ENCODE peak calls at places on chromosomes 12 and 14, in nine cellular contexts. One of them, this sample, is unnamed.

GRCh38 chr14:78851189-78851588 is 681.0 kb downstream of the NRXN3 start:
- DNase-seq in Kasumi-1: no peak
- DNase-seq in cardiac muscle cell: no peak
- DNase-seq in prostate gland: peak; percentile 55
- DNase-seq in GM23248: no peak
- DNase-seq in GM23338: no peak
- DNase-seq in heart right ventricle: no peak
- DNase-seq in nucleus accumbens: no peak
- DNase-seq in NCI-H524 treated with DMSO at 0.1 percent for 48 hours: no peak
- DNase-seq in this sample: no peak

GRCh38 chr14:93993382-93993781 is 3.7 kb upstream of the CCDC197 start:
- DNase-seq in prostate gland: no peak
- DNase-seq in nucleus accumbens: no peak
- DNase-seq in cardiac muscle cell: no peak
- DNase-seq in Kasumi-1: no peak
- DNase-seq in NCI-H524 treated with DMSO at 0.1 percent for 48 hours: no peak
- DNase-seq in GM23248: no peak
- DNase-seq in heart right ventricle: no peak
- DNase-seq in GM23338: no peak
- DNase-seq in this sample: no peak

GRCh38 chr12:13454991-13455696 is 258.6 kb downstream of the EMP1 start:
- DNase-seq in Kasumi-1: no peak
- DNase-seq in prostate gland: no peak
- DNase-seq in cardiac muscle cell: no peak
- DNase-seq in GM23338: no peak
- DNase-seq in GM23248: no peak
- DNase-seq in NCI-H524 treated with DMSO at 0.1 percent for 48 hours: no peak
- DNase-seq in nucleus accumbens: no peak
- DNase-seq in heart right ventricle: no peak
- DNase-seq in this sample: no peak

GRCh38 chr12:77433799-77434198 is 368.4 kb upstream of the E2F7 start:
- DNase-seq in GM23248: peak; percentile 17
- DNase-seq in GM23338: no peak
- DNase-seq in nucleus accumbens: no peak
- DNase-seq in heart right ventricle: no peak
- DNase-seq in prostate gland: no peak
- DNase-seq in cardiac muscle cell: no peak
- DNase-seq in Kasumi-1: peak; percentile 31
- DNase-seq in NCI-H524 treated with DMSO at 0.1 percent for 48 hours: no peak
- DNase-seq in this sample: no peak

GRCh38 chr12:49609875-49610154 is 4.4 kb upstream of the FAM186B start:
- DNase-seq in GM23248: peak; percentile 37
- DNase-seq in heart right ventricle: no peak
- DNase-seq in cardiac muscle cell: no peak
- DNase-seq in NCI-H524 treated with DMSO at 0.1 percent for 48 hours: no peak
- DNase-seq in prostate gland: no peak
- DNase-seq in Kasumi-1: peak; percentile 13
- DNase-seq in nucleus accumbens: no peak
- DNase-seq in GM23338: no peak
- DNase-seq in this sample: no peak

GRCh38 chr14:20469242-20469889 is at the start of gene PNP:
- DNase-seq in NCI-H524 treated with DMSO at 0.1 percent for 48 hours: peak; percentile 91
- DNase-seq in Kasumi-1: peak; percentile 91
- DNase-seq in GM23338: peak; percentile 97
- DNase-seq in nucleus accumbens: peak; percentile 74
- DNase-seq in cardiac muscle cell: peak; percentile 92
- DNase-seq in GM23248: peak; percentile 95
- DNase-seq in prostate gland: peak; percentile 87
- DNase-seq in heart right ventricle: peak; percentile 83
- DNase-seq in this sample: peak; percentile 70

GRCh38 chr14:61064866-61065265 is 83.8 kb downstream of the SLC38A6 start:
- DNase-seq in nucleus accumbens: no peak
- DNase-seq in Kasumi-1: no peak
- DNase-seq in heart right ventricle: no peak
- DNase-seq in NCI-H524 treated with DMSO at 0.1 percent for 48 hours: no peak
- DNase-seq in GM23248: no peak
- DNase-seq in cardiac muscle cell: no peak
- DNase-seq in prostate gland: no peak
- DNase-seq in GM23338: no peak
- DNase-seq in this sample: no peak

GRCh38 chr12:58819945-58820344 is 100.4 kb downstream of the LRIG3 start:
- DNase-seq in heart right ventricle: no peak
- DNase-seq in nucleus accumbens: no peak
- DNase-seq in Kasumi-1: no peak
- DNase-seq in NCI-H524 treated with DMSO at 0.1 percent for 48 hours: no peak
- DNase-seq in prostate gland: no peak
- DNase-seq in cardiac muscle cell: no peak
- DNase-seq in GM23338: no peak
- DNase-seq in GM23248: peak; percentile 40
- DNase-seq in this sample: no peak

GRCh38 chr14:56812364-56813103 is 2.3 kb upstream of the OTX2 start:
- DNase-seq in NCI-H524 treated with DMSO at 0.1 percent for 48 hours: peak; percentile 67
- DNase-seq in heart right ventricle: no peak
- DNase-seq in GM23248: no peak
- DNase-seq in GM23338: no peak
- DNase-seq in cardiac muscle cell: no peak
- DNase-seq in Kasumi-1: no peak
- DNase-seq in prostate gland: no peak
- DNase-seq in nucleus accumbens: no peak
- DNase-seq in this sample: no peak

GRCh38 chr14:78530078-78530477 is 359.9 kb downstream of the NRXN3 start:
- DNase-seq in nucleus accumbens: no peak
- DNase-seq in NCI-H524 treated with DMSO at 0.1 percent for 48 hours: no peak
- DNase-seq in Kasumi-1: peak; percentile 31
- DNase-seq in cardiac muscle cell: peak; percentile 2
- DNase-seq in prostate gland: peak; percentile 4
- DNase-seq in GM23248: peak; percentile 41
- DNase-seq in heart right ventricle: no peak
- DNase-seq in GM23338: peak; percentile 78
- DNase-seq in this sample: no peak